ENCODE peak calls at places on chromosomes 5 and 9, in seven cellular contexts. V is prostate gland, S is GM13977, A is Peyer's patch, W is cardiac fibroblast, Y is osteoblast, J is PC-9. D is an unnamed sample.

GRCh38 chr9:126486276-126486675 is 127.5 kb upstream of the LMX1B start:
- DNase-seq in S (no peak), Y (peak), W (no peak), J (no peak), A (no peak), V (no peak), D (no peak)

GRCh38 chr9:95515272-95516113 is 1.3 kb downstream of the PTCH1 start:
- DNase-seq in Y (peak), V (no peak), A (no peak), W (no peak), S (peak), J (no peak), D (peak)

GRCh38 chr5:104347119-104347708 is 784.6 kb upstream of the NUDT12 start:
- DNase-seq in W (peak), Y (no peak), S (no peak), A (no peak), V (no peak), J (no peak), D (no peak)

GRCh38 chr9:109861499-109861898 is 81.5 kb downstream of the PALM2AKAP2 start:
- DNase-seq in Y (no peak), V (no peak), A (no peak), S (no peak), W (peak), J (no peak), D (no peak)

GRCh38 chr5:34002629-34003328 is 5.1 kb downstream of the AMACR start:
- DNase-seq in V (no peak), S (no peak), A (no peak), J (no peak), W (no peak), Y (no peak), D (no peak)

GRCh38 chr5:33501260-33501659 is 60.5 kb downstream of the TARS1 start:
- DNase-seq in S (no peak), A (no peak), V (no peak), J (no peak), W (no peak), Y (no peak), D (no peak)

GRCh38 chr5:169107316-169107715 is 193.6 kb downstream of the SLIT3 start:
- DNase-seq in Y (peak), V (no peak), J (no peak), S (no peak), A (no peak), W (peak), D (no peak)

GRCh38 chr9:127982912-127983311 is 2.1 kb upstream of the EEIG1 start:
- DNase-seq in S (no peak), W (no peak), Y (peak), A (no peak), V (no peak), J (no peak), D (no peak)

GRCh38 chr9:134966270-134966669 is 48.6 kb upstream of the FCN1 start:
- DNase-seq in W (no peak), S (no peak), A (no peak), J (no peak), V (no peak), Y (no peak), D (no peak)

GRCh38 chr5:144196612-144197011 is 25.9 kb downstream of the KCTD16 start:
- DNase-seq in S (no peak), A (no peak), V (no peak), Y (no peak), W (no peak), J (no peak), D (no peak)

GRCh38 chr5:175893466-175893865 is 22.1 kb downstream of the CPLX2 start:
- DNase-seq in V (no peak), Y (no peak), J (no peak), W (no peak), A (peak), S (no peak), D (no peak)

GRCh38 chr9:89593776-89594427 is 10.9 kb upstream of the GADD45G start:
- DNase-seq in A (peak), J (no peak), S (peak), V (no peak), Y (peak), W (peak), D (peak)

GRCh38 chr5:143033535-143034260 is 263.5 kb downstream of the ARHGAP26 start:
- DNase-seq in Y (peak), J (no peak), V (no peak), S (no peak), W (peak), A (no peak), D (no peak)

GRCh38 chr9:92747459-92748232 is 17.0 kb downstream of the BICD2 start:
- DNase-seq in V (no peak), Y (peak), W (no peak), A (no peak), J (no peak), S (no peak), D (no peak)

GRCh38 chr5:179806250-179807045 is at the start of gene MGAT4B:
- DNase-seq in J (no peak), Y (peak), S (peak), W (peak), A (peak), V (peak), D (peak)

GRCh38 chr5:75306746-75307145 is 30.3 kb upstream of the HMGCR start:
- DNase-seq in J (no peak), S (no peak), Y (no peak), A (no peak), V (no peak), W (peak), D (no peak)

GRCh38 chr5:136169218-136169617 is 23.7 kb downstream of the SMIM32 start:
- DNase-seq in W (no peak), J (no peak), Y (no peak), S (no peak), A (no peak), V (no peak), D (no peak)

GRCh38 chr5:33936004-33936380 is 194 bp upstream of the RXFP3 start:
- DNase-seq in S (peak), W (peak), A (no peak), Y (peak), J (no peak), V (peak), D (no peak)

GRCh38 chr5:164934039-164934438 is 1428.6 kb downstream of the MAT2B start:
- DNase-seq in Y (no peak), J (no peak), A (no peak), W (no peak), V (no peak), S (no peak), D (no peak)

GRCh38 chr9:102631559-102631958 is 363.6 kb upstream of the CYLC2 start:
- DNase-seq in W (peak), V (no peak), S (no peak), J (no peak), Y (no peak), A (no peak), D (no peak)

GRCh38 chr9:89474939-89475338 is 23.0 kb downstream of the SEMA4D start:
- DNase-seq in Y (no peak), W (no peak), J (no peak), A (peak), S (no peak), V (no peak), D (no peak)

GRCh38 chr9:26131891-26132290 is 453.6 kb upstream of the TUSC1 start:
- DNase-seq in Y (no peak), W (peak), S (no peak), J (no peak), V (no peak), A (no peak), D (no peak)

GRCh38 chr9:13705913-13706312 is 426.4 kb upstream of the MPDZ start:
- DNase-seq in J (no peak), W (peak), Y (peak), A (no peak), V (no peak), S (no peak), D (no peak)

GRCh38 chr5:45521067-45521466 is 175.1 kb downstream of the HCN1 start:
- DNase-seq in S (no peak), A (no peak), V (no peak), W (peak), Y (no peak), J (no peak), D (no peak)

GRCh38 chr9:137586854-137587253 is 3.5 kb downstream of the ZMYND19 start:
- DNase-seq in S (no peak), J (no peak), Y (peak), A (no peak), W (no peak), V (no peak), D (no peak)

GRCh38 chr9:135992486-135993408 is 31.6 kb upstream of the UBAC1 start:
- DNase-seq in V (peak), W (peak), Y (peak), S (peak), J (no peak), A (peak), D (peak)

GRCh38 chr5:172695431-172696054 is 54.5 kb downstream of the NEURL1B start:
- DNase-seq in V (no peak), J (no peak), W (no peak), S (no peak), A (no peak), Y (peak), D (no peak)

DNA sequence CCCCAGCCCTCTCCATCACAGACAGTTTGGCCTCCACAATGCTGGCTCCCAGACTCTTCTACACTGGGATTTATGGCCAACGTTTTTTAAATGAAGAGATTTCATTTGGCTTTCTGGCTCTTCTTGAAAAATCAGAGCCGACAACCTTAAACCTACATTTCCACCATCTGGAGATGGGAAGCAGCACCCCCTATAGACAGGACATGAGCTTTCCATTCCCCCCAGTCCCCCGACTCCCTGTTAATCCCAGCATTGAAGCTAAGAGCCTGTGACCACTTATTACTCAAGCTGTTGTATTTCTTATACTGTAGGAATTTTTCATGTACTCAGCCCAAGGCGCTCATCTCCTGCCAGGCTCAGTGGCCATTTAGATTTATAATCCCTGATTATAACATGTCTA is 34.0 kb upstream of the AFAP1L1 start:
- DNase-seq in A (no peak), W (no peak), Y (no peak), V (no peak), J (no peak), S (no peak), D (no peak)
- TF ChIP-seq CTCF in A (no peak), W (peak), Y (peak), V (no peak), J (no peak), S (no peak), D (no peak)

GRCh38 chr5:337565-338130 is 16.1 kb downstream of the AHRR start:
- DNase-seq in Y (peak), V (no peak), S (no peak), W (peak), A (no peak), J (no peak), D (no peak)
- TF ChIP-seq CTCF in Y (peak), V (peak), S (no peak), W (peak), A (peak), J (peak), D (no peak)

GRCh38 chr9:131651160-131651559 is 88.7 kb downstream of the RAPGEF1 start:
- DNase-seq in V (no peak), J (no peak), S (no peak), Y (no peak), W (no peak), A (no peak), D (no peak)
- TF ChIP-seq CTCF in V (no peak), J (no peak), S (no peak), Y (no peak), W (no peak), A (no peak), D (no peak)

GRCh38 chr5:138643040-138643791 is 68.0 kb upstream of the HSPA9 start:
- DNase-seq in W (no peak), Y (no peak), J (no peak), V (no peak), A (peak), S (no peak), D (no peak)
- TF ChIP-seq CTCF in W (no peak), Y (no peak), J (no peak), V (no peak), A (no peak), S (no peak), D (no peak)

GRCh38 chr5:107563957-107564544 is 106.7 kb downstream of the EFNA5 start:
- DNase-seq in A (no peak), W (no peak), S (no peak), V (no peak), J (peak), Y (no peak), D (no peak)
- TF ChIP-seq CTCF in A (no peak), W (no peak), S (no peak), V (no peak), J (no peak), Y (no peak), D (no peak)

DNA sequence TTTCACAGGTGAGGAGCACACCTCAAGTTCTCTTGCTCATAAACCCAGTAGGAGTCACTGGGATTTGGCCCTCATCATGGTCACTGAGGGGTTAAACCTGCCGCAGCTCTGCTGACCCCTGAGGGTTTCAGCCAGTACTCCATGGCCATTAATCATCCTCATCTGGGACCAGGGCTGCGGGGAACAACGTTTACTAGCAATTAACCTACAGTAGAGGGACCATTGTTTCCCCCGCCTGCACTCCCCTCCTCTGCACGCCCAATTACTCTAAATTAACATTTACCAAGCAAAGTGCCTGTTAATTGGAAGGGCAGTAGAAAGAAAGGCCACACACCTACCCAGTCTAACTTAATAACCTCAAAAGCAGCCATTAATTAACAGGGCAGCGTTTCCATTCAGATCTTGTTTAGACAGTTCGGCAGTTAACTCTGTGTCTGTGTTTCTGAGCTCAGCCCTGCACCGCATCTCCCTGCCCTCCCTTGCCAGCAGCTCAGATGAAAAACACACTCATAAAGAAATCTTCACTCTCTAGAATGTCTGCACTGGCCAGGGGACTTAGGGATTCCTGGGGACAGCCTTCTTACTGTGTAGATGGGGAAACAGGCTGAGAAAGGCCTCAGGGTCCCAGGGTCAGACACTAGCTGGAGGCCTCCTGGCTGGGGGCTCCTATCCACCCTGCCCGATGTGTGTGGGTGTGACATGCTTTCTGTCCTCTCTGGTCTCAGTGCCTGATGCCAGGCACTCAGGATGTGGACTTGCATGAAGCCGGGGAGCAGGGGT is 51.6 kb downstream of the ALG2 start:
- DNase-seq in Y (no peak), V (no peak), S (no peak), W (no peak), A (no peak), J (no peak), D (no peak)
- TF ChIP-seq CTCF in Y (peak), V (no peak), S (no peak), W (peak), A (no peak), J (no peak), D (no peak)

DNA sequence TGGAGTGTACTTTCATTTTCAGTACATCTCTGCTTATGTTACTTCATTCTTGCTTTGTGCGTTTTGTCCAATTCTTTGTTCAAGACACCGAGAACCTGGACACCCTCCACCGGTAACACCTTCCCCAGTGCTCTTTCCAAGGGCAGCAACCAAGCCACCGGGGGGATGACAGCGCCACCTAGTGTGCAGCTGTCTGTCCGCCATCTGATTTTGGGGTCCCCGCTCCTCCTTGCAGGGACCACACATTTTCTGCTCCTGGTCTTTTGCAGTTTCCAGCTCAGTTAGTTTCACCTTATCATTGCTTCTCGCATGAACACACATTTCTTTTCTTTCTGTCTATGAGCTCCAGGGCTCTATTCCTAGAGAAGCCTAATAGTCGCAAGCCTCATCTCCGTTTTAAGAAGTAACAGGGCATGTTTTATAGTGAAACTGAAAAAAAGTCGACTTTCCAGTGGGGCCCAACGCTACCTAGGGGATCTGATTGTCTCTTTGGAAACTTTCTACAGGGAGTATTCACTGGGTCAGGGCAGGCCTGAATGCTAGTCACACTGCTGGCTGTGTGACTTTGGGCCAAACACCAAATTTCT is 152.1 kb downstream of the FSTL4 start:
- DNase-seq in S (peak), Y (no peak), V (no peak), A (no peak), J (no peak), W (peak), D (no peak)
- TF ChIP-seq CTCF in S (peak), Y (peak), V (peak), A (peak), J (peak), W (peak), D (peak)

DNA sequence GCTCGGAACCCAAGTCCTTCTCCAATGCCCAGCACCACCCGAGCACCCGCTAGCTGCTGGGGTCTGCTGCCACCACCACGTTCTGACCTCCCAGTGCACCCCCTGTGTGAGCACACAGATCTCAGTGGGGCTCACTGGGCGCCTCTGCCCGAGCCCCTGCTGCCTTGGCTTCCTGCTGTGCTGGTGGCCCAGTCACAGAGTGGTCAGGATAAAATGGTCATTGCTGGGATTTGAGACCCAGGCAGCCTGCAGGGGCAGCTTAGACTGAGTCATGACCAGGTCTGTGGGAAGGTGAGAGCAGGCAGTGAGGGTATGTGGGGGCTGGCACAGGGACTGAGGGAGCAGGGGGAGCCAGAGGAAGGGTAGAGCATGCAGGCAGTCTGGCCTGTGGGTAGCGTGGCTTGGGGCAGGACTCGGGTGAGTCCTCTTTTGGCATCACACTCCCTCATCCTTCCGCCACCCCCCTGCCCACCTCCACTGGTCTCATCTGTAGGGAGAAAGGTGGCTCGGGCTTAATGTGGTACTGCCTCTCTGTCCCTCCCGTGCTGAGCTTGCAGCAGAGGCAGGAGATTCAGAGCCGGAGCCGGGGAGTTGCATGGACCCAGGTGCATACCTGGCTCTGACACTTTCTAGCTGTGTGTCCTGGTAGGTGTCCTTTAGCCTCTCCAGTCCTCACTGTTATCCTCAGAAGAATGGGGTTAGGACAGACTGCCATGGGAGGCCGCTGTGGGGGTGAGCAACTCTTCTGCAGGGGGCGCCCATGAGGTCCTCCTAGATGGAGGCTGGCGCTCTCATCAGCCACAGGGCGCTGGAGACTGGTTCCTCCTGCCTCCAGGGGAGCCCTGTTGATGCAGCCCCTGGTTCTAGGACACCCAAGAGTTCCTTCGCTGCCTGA is 32.1 kb downstream of the USP20 start:
- DNase-seq in S (no peak), Y (peak), W (no peak), V (no peak), J (no peak), A (no peak), D (no peak)
- TF ChIP-seq CTCF in S (no peak), Y (no peak), W (no peak), V (no peak), J (no peak), A (no peak), D (no peak)